ENCODE peak calls at places on chromosomes 2 and 18, in ten cellular contexts. One of them, this sample, is unnamed.

GRCh38 chr18:10518595-10519273 is 7.1 kb upstream of the NAPG start:
- DNase-seq in activated naive CD4-positive, alpha-beta T cell treated with anti-CD3 and anti-CD28 coated beads for 36 hours: no peak
- DNase-seq in NCI-H2171: no peak
- DNase-seq in astrocyte of the spinal cord: peak; percentile 33
- DNase-seq in spleen: no peak
- DNase-seq in activated T-cell treated with anti-CD3 and anti-CD28 coated beads for 1 hour: no peak
- DNase-seq in MV-4-11: peak; percentile 63
- DNase-seq in psoas muscle: peak; percentile 74
- DNase-seq in NK-92 treated with Interleukin-12 subunit alpha and Interleukin-12 subunit beta, amount 100 ng/mL, for 24 hours: no peak
- DNase-seq in astrocyte of the hippocampus: peak; percentile 77
- DNase-seq in this sample: peak; percentile 13

GRCh38 chr2:120452131-120452530 is 106.2 kb downstream of the INHBB start:
- DNase-seq in activated naive CD4-positive, alpha-beta T cell treated with anti-CD3 and anti-CD28 coated beads for 36 hours: no peak
- DNase-seq in NCI-H2171: no peak
- DNase-seq in astrocyte of the spinal cord: no peak
- DNase-seq in spleen: peak; percentile 51
- DNase-seq in activated T-cell treated with anti-CD3 and anti-CD28 coated beads for 1 hour: no peak
- DNase-seq in MV-4-11: no peak
- DNase-seq in psoas muscle: no peak
- DNase-seq in NK-92 treated with Interleukin-12 subunit alpha and Interleukin-12 subunit beta, amount 100 ng/mL, for 24 hours: no peak
- DNase-seq in astrocyte of the hippocampus: no peak
- DNase-seq in this sample: no peak

GRCh38 chr2:121071058-121071504 is 213.9 kb downstream of the TFCP2L1 start:
- DNase-seq in activated naive CD4-positive, alpha-beta T cell treated with anti-CD3 and anti-CD28 coated beads for 36 hours: peak; percentile 70
- DNase-seq in NCI-H2171: peak; percentile 62
- DNase-seq in astrocyte of the spinal cord: peak; percentile 51
- DNase-seq in spleen: no peak
- DNase-seq in activated T-cell treated with anti-CD3 and anti-CD28 coated beads for 1 hour: no peak
- DNase-seq in MV-4-11: no peak
- DNase-seq in psoas muscle: peak; percentile 84
- DNase-seq in NK-92 treated with Interleukin-12 subunit alpha and Interleukin-12 subunit beta, amount 100 ng/mL, for 24 hours: peak; percentile 22
- DNase-seq in astrocyte of the hippocampus: peak; percentile 85
- DNase-seq in this sample: peak; percentile 64

GRCh38 chr2:52210611-52211010 is 1178.7 kb upstream of the NRXN1 start:
- DNase-seq in activated naive CD4-positive, alpha-beta T cell treated with anti-CD3 and anti-CD28 coated beads for 36 hours: no peak
- DNase-seq in NCI-H2171: no peak
- DNase-seq in astrocyte of the spinal cord: no peak
- DNase-seq in spleen: no peak
- DNase-seq in activated T-cell treated with anti-CD3 and anti-CD28 coated beads for 1 hour: no peak
- DNase-seq in MV-4-11: no peak
- DNase-seq in psoas muscle: no peak
- DNase-seq in NK-92 treated with Interleukin-12 subunit alpha and Interleukin-12 subunit beta, amount 100 ng/mL, for 24 hours: no peak
- DNase-seq in astrocyte of the hippocampus: no peak
- DNase-seq in this sample: no peak

GRCh38 chr2:20382965-20383800 is 32.5 kb upstream of the PUM2 start:
- DNase-seq in activated naive CD4-positive, alpha-beta T cell treated with anti-CD3 and anti-CD28 coated beads for 36 hours: no peak
- DNase-seq in NCI-H2171: no peak
- DNase-seq in astrocyte of the spinal cord: peak; percentile 27
- DNase-seq in spleen: no peak
- DNase-seq in activated T-cell treated with anti-CD3 and anti-CD28 coated beads for 1 hour: no peak
- DNase-seq in MV-4-11: no peak
- DNase-seq in psoas muscle: no peak
- DNase-seq in NK-92 treated with Interleukin-12 subunit alpha and Interleukin-12 subunit beta, amount 100 ng/mL, for 24 hours: no peak
- DNase-seq in astrocyte of the hippocampus: no peak
- DNase-seq in this sample: peak; percentile 22

GRCh38 chr2:207202645-207203044 is 36.9 kb upstream of the KLF7 start:
- DNase-seq in activated naive CD4-positive, alpha-beta T cell treated with anti-CD3 and anti-CD28 coated beads for 36 hours: peak; percentile 49
- DNase-seq in NCI-H2171: no peak
- DNase-seq in astrocyte of the spinal cord: peak; percentile 55
- DNase-seq in spleen: no peak
- DNase-seq in activated T-cell treated with anti-CD3 and anti-CD28 coated beads for 1 hour: no peak
- DNase-seq in MV-4-11: no peak
- DNase-seq in psoas muscle: no peak
- DNase-seq in NK-92 treated with Interleukin-12 subunit alpha and Interleukin-12 subunit beta, amount 100 ng/mL, for 24 hours: no peak
- DNase-seq in astrocyte of the hippocampus: peak; percentile 73
- DNase-seq in this sample: peak; percentile 46

GRCh38 chr2:192700934-192701333 is 506.2 kb upstream of the TMEFF2 start:
- DNase-seq in activated naive CD4-positive, alpha-beta T cell treated with anti-CD3 and anti-CD28 coated beads for 36 hours: no peak
- DNase-seq in NCI-H2171: no peak
- DNase-seq in astrocyte of the spinal cord: no peak
- DNase-seq in spleen: no peak
- DNase-seq in activated T-cell treated with anti-CD3 and anti-CD28 coated beads for 1 hour: no peak
- DNase-seq in MV-4-11: no peak
- DNase-seq in psoas muscle: no peak
- DNase-seq in NK-92 treated with Interleukin-12 subunit alpha and Interleukin-12 subunit beta, amount 100 ng/mL, for 24 hours: no peak
- DNase-seq in astrocyte of the hippocampus: no peak
- DNase-seq in this sample: no peak

GRCh38 chr2:134120160-134120717 is 133.6 kb upstream of the MGAT5 start:
- DNase-seq in activated naive CD4-positive, alpha-beta T cell treated with anti-CD3 and anti-CD28 coated beads for 36 hours: no peak
- DNase-seq in NCI-H2171: no peak
- DNase-seq in astrocyte of the spinal cord: peak; percentile 9
- DNase-seq in spleen: peak; percentile 91
- DNase-seq in activated T-cell treated with anti-CD3 and anti-CD28 coated beads for 1 hour: peak; percentile 32
- DNase-seq in MV-4-11: no peak
- DNase-seq in psoas muscle: no peak
- DNase-seq in NK-92 treated with Interleukin-12 subunit alpha and Interleukin-12 subunit beta, amount 100 ng/mL, for 24 hours: no peak
- DNase-seq in astrocyte of the hippocampus: no peak
- DNase-seq in this sample: no peak

GRCh38 chr2:201171259-201171814 is 11.6 kb upstream of the CASP10 start:
- DNase-seq in activated naive CD4-positive, alpha-beta T cell treated with anti-CD3 and anti-CD28 coated beads for 36 hours: no peak
- DNase-seq in NCI-H2171: peak; percentile 9
- DNase-seq in astrocyte of the spinal cord: no peak
- DNase-seq in spleen: no peak
- DNase-seq in activated T-cell treated with anti-CD3 and anti-CD28 coated beads for 1 hour: no peak
- DNase-seq in MV-4-11: no peak
- DNase-seq in psoas muscle: no peak
- DNase-seq in NK-92 treated with Interleukin-12 subunit alpha and Interleukin-12 subunit beta, amount 100 ng/mL, for 24 hours: no peak
- DNase-seq in astrocyte of the hippocampus: no peak
- DNase-seq in this sample: no peak

GRCh38 chr2:237227190-237227988 is 141.7 kb downstream of the COPS8 start:
- DNase-seq in activated naive CD4-positive, alpha-beta T cell treated with anti-CD3 and anti-CD28 coated beads for 36 hours: peak; percentile 25
- DNase-seq in NCI-H2171: no peak
- DNase-seq in astrocyte of the spinal cord: peak; percentile 97
- DNase-seq in spleen: no peak
- DNase-seq in activated T-cell treated with anti-CD3 and anti-CD28 coated beads for 1 hour: no peak
- DNase-seq in MV-4-11: peak; percentile 47
- DNase-seq in psoas muscle: no peak
- DNase-seq in NK-92 treated with Interleukin-12 subunit alpha and Interleukin-12 subunit beta, amount 100 ng/mL, for 24 hours: no peak
- DNase-seq in astrocyte of the hippocampus: peak; percentile 94
- DNase-seq in this sample: peak; percentile 93

GRCh38 chr2:141109633-141110032 is 1021.2 kb downstream of the LRP1B start:
- DNase-seq in activated naive CD4-positive, alpha-beta T cell treated with anti-CD3 and anti-CD28 coated beads for 36 hours: no peak
- DNase-seq in NCI-H2171: no peak
- DNase-seq in astrocyte of the spinal cord: no peak
- DNase-seq in spleen: no peak
- DNase-seq in activated T-cell treated with anti-CD3 and anti-CD28 coated beads for 1 hour: no peak
- DNase-seq in MV-4-11: peak; percentile 2
- DNase-seq in psoas muscle: no peak
- DNase-seq in NK-92 treated with Interleukin-12 subunit alpha and Interleukin-12 subunit beta, amount 100 ng/mL, for 24 hours: no peak
- DNase-seq in astrocyte of the hippocampus: no peak
- DNase-seq in this sample: no peak

GRCh38 chr18:50748243-50749229 is 71.3 kb downstream of the MRO start:
- DNase-seq in activated naive CD4-positive, alpha-beta T cell treated with anti-CD3 and anti-CD28 coated beads for 36 hours: no peak
- DNase-seq in NCI-H2171: no peak
- DNase-seq in astrocyte of the spinal cord: no peak
- DNase-seq in spleen: no peak
- DNase-seq in activated T-cell treated with anti-CD3 and anti-CD28 coated beads for 1 hour: no peak
- DNase-seq in MV-4-11: no peak
- DNase-seq in psoas muscle: no peak
- DNase-seq in NK-92 treated with Interleukin-12 subunit alpha and Interleukin-12 subunit beta, amount 100 ng/mL, for 24 hours: no peak
- DNase-seq in astrocyte of the hippocampus: peak; percentile 19
- DNase-seq in this sample: no peak

GRCh38 chr2:174631009-174631981 is 33.7 kb upstream of the WIPF1 start:
- DNase-seq in activated naive CD4-positive, alpha-beta T cell treated with anti-CD3 and anti-CD28 coated beads for 36 hours: no peak
- DNase-seq in NCI-H2171: no peak
- DNase-seq in astrocyte of the spinal cord: peak; percentile 78
- DNase-seq in spleen: no peak
- DNase-seq in activated T-cell treated with anti-CD3 and anti-CD28 coated beads for 1 hour: no peak
- DNase-seq in MV-4-11: no peak
- DNase-seq in psoas muscle: no peak
- DNase-seq in NK-92 treated with Interleukin-12 subunit alpha and Interleukin-12 subunit beta, amount 100 ng/mL, for 24 hours: no peak
- DNase-seq in astrocyte of the hippocampus: peak; percentile 75
- DNase-seq in this sample: peak; percentile 80

GRCh38 chr2:236744316-236745105 is 174.9 kb downstream of the ACKR3 start:
- DNase-seq in activated naive CD4-positive, alpha-beta T cell treated with anti-CD3 and anti-CD28 coated beads for 36 hours: no peak
- DNase-seq in NCI-H2171: no peak
- DNase-seq in astrocyte of the spinal cord: peak; percentile 99
- DNase-seq in spleen: no peak
- DNase-seq in activated T-cell treated with anti-CD3 and anti-CD28 coated beads for 1 hour: no peak
- DNase-seq in MV-4-11: peak; percentile 54
- DNase-seq in psoas muscle: no peak
- DNase-seq in NK-92 treated with Interleukin-12 subunit alpha and Interleukin-12 subunit beta, amount 100 ng/mL, for 24 hours: no peak
- DNase-seq in astrocyte of the hippocampus: peak; percentile 97
- DNase-seq in this sample: peak; percentile 99

GRCh38 chr2:6181525-6182270 is 489.5 kb downstream of the SOX11 start:
- DNase-seq in activated naive CD4-positive, alpha-beta T cell treated with anti-CD3 and anti-CD28 coated beads for 36 hours: no peak
- DNase-seq in NCI-H2171: no peak
- DNase-seq in astrocyte of the spinal cord: peak; percentile 91
- DNase-seq in spleen: no peak
- DNase-seq in activated T-cell treated with anti-CD3 and anti-CD28 coated beads for 1 hour: no peak
- DNase-seq in MV-4-11: no peak
- DNase-seq in psoas muscle: no peak
- DNase-seq in NK-92 treated with Interleukin-12 subunit alpha and Interleukin-12 subunit beta, amount 100 ng/mL, for 24 hours: no peak
- DNase-seq in astrocyte of the hippocampus: peak; percentile 71
- DNase-seq in this sample: peak; percentile 88